ENCODE peak calls at places on chromosomes 5 and 9, in nine cellular contexts. P is Panc1, T is breast epithelium, S is dorsolateral prefrontal cortex, M is body of pancreas, H is foreskin fibroblast, E is tibial nerve, G is fibroblast of mammary gland, Z is adipocyte. J is an unnamed sample.
A peak's percentile ranks its signal among the peaks of the same experiment; 100 is the strongest.

GRCh38 chr9:123998970-123999621 is 12.5 kb upstream of the LHX2 start:
- DNase-seq in S (no peak), Z (no peak), H (no peak), E (no peak), P (no peak), T (no peak), M (no peak), G (no peak), J (no peak)

GRCh38 chr5:14871084-14871572 is 450 bp downstream of the ANKH start:
- DNase-seq in G (no peak), M (peak; percentile 38), Z (no peak), T (peak; percentile 38), E (no peak), H (no peak), P (no peak), S (peak; percentile 39), J (no peak)

GRCh38 chr9:13810510-13810909 is 503.4 kb downstream of the NFIB start:
- DNase-seq in P (no peak), T (peak; percentile 25), Z (peak; percentile 30), S (no peak), E (no peak), M (no peak), H (no peak), G (no peak), J (peak; percentile 78)

GRCh38 chr9:136367296-136368145 is 4.0 kb upstream of the DNLZ start:
- DNase-seq in H (no peak), S (no peak), P (no peak), Z (no peak), E (no peak), G (no peak), M (no peak), T (no peak), J (no peak)

GRCh38 chr5:139495644-139496435 is 13.3 kb upstream of the STING1 start:
- DNase-seq in T (no peak), Z (peak; percentile 24), P (no peak), G (peak; percentile 68), E (no peak), M (no peak), S (no peak), H (peak; percentile 69), J (no peak)

GRCh38 chr5:176152191-176152932 is 85.9 kb upstream of the SIMC1 start:
- DNase-seq in Z (no peak), P (no peak), G (no peak), M (no peak), H (no peak), T (no peak), E (no peak), S (no peak), J (peak; percentile 24)

GRCh38 chr9:110744753-110745522 is 76.3 kb downstream of the MUSK start:
- DNase-seq in G (peak; percentile 100), P (peak; percentile 92), S (no peak), Z (peak; percentile 95), M (no peak), E (peak; percentile 70), T (no peak), H (peak; percentile 99), J (peak; percentile 98)

GRCh38 chr5:43643327-43643726 is 40.3 kb downstream of the NNT start:
- DNase-seq in H (no peak), E (no peak), T (no peak), Z (peak; percentile 24), P (no peak), M (no peak), S (no peak), G (no peak), J (peak; percentile 31)

GRCh38 chr9:119697996-119698395 is 328.8 kb upstream of the BRINP1 start:
- DNase-seq in Z (no peak), P (no peak), H (no peak), M (no peak), E (no peak), S (no peak), G (no peak), T (no peak), J (no peak)

GRCh38 chr5:119451561-119451960 is 736 bp upstream of the HSD17B4 start:
- DNase-seq in S (no peak), H (no peak), G (no peak), Z (no peak), P (no peak), T (no peak), M (no peak), E (no peak), J (no peak)

GRCh38 chr5:179754024-179754423 is 21.4 kb downstream of the MAML1 start:
- DNase-seq in Z (no peak), H (no peak), G (no peak), T (no peak), E (no peak), M (no peak), P (no peak), S (no peak), J (no peak)

GRCh38 chr9:134355561-134356278 is 29.5 kb downstream of the RXRA start:
- DNase-seq in E (no peak), P (no peak), H (no peak), G (no peak), S (no peak), Z (no peak), T (no peak), M (peak; percentile 63), J (no peak)

GRCh38 chr5:16508730-16509531 is 43.3 kb upstream of the ZNF622 start:
- DNase-seq in H (no peak), E (peak; percentile 15), P (no peak), T (peak; percentile 66), Z (no peak), M (peak; percentile 87), G (peak; percentile 4), S (no peak), J (no peak)

GRCh38 chr5:177554474-177555111 is at the start of gene FAM193B:
- DNase-seq in P (peak; percentile 78), S (peak; percentile 93), G (peak; percentile 85), E (peak; percentile 84), M (peak; percentile 96), Z (peak; percentile 96), H (peak; percentile 89), T (peak; percentile 88), J (peak; percentile 91)

GRCh38 chr9:110089681-110090370 is 118.1 kb downstream of the C9orf152 start:
- DNase-seq in G (no peak), P (no peak), T (no peak), E (no peak), H (no peak), S (no peak), Z (no peak), M (no peak), J (no peak)

GRCh38 chr5:33369470-33370134 is 71.2 kb upstream of the TARS1 start:
- DNase-seq in H (no peak), E (no peak), M (no peak), T (no peak), G (peak; percentile 48), Z (peak; percentile 16), S (no peak), P (no peak), J (peak; percentile 64)

DNA sequence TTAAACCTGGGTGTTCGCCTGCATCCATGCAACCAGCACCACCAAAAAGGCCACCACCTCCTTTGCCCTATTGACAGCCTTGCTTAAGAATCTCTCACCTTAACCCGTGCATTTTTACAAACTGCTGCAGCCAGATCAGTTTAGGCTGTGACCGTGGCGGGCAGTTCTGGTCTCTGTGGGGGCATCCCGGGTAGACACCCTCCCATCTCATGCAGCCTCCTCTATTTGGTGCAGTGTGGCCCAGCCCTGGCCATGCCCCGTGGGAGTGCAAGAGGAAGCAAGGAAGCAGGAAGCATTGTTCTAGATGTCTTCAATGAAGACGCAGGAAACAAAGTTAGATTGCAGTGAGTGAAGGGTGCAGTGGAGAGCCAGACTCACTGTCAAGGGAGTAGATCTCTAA is 108.8 kb upstream of the MVB12B start:
- DNase-seq in H (no peak), S (no peak), T (peak; percentile 2), G (no peak), Z (no peak), P (no peak), E (no peak), M (no peak), J (no peak)
- H3K4me3 ChIP-seq in H (no peak overlapping the region), S (no peak overlapping the region), T (no peak overlapping the region), G (no peak overlapping the region), Z (no peak overlapping the region), P (no peak overlapping the region), E (no peak overlapping the region), M (no peak overlapping the region), J (no peak overlapping the region)

GRCh38 chr5:3601929-3602712 is 6.5 kb downstream of the IRX1 start:
- DNase-seq in M (no peak), P (no peak), Z (no peak), G (peak; percentile 4), S (no peak), T (no peak), E (no peak), H (no peak), J (peak; percentile 11)
- H3K4me3 ChIP-seq in M (no peak overlapping the region), P (no peak overlapping the region), Z (no peak overlapping the region), G (no peak overlapping the region), S (peak overlapping the region; percentile 37), T (no peak overlapping the region), E (peak overlapping the region; percentile 9), H (no peak overlapping the region), J (no peak overlapping the region)

DNA sequence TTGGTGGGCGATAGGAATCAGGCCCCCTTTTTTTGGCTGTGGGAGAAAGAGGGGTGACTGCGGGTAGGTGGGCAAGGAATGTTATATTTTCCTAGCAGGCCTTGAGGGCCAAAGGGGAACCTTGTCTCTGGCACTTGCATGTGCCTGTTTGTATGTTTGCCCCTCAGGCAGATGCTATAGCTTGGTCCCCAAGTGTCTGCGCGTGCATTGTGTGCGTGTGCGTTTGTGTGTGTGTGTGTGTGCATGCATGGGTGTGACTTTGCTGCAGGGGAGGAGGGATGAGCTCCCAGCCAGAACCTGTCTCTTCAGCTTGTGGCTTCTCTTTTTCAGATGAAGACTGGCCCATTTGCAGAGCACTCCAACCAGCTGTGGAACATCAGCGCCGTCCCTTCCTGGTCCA is 30.9 kb downstream of the PTPA start:
- DNase-seq in H (no peak), M (no peak), Z (no peak), G (no peak), S (no peak), P (no peak), E (no peak), T (no peak), J (no peak)
- H3K4me3 ChIP-seq in H (no peak overlapping the region), M (no peak overlapping the region), Z (no peak overlapping the region), G (peak overlapping the region; percentile 17), S (peak overlapping the region; percentile 60), P (no peak overlapping the region), E (no peak overlapping the region), T (no peak overlapping the region), J (peak overlapping the region; percentile 25)

GRCh38 chr9:26262431-26262830 is 584.2 kb upstream of the TUSC1 start:
- DNase-seq in Z (no peak), G (peak; percentile 46), T (no peak), M (no peak), S (no peak), H (peak; percentile 45), P (no peak), E (no peak), J (no peak)

GRCh38 chr9:26263451-26263850 is 585.2 kb upstream of the TUSC1 start:
- DNase-seq in E (no peak), H (no peak), Z (no peak), T (no peak), S (no peak), G (no peak), P (no peak), M (no peak), J (no peak)

GRCh38 chr9:26261503-26262330 is 583.5 kb upstream of the TUSC1 start:
- DNase-seq in T (no peak), Z (peak; percentile 70), E (no peak), P (no peak), S (no peak), H (peak; percentile 65), G (peak; percentile 75), M (no peak), J (peak; percentile 77)

GRCh38 chr9:26264709-26265601 is 586.7 kb upstream of the TUSC1 start:
- DNase-seq in S (no peak), Z (peak; percentile 52), P (no peak), G (peak; percentile 92), H (peak; percentile 94), E (no peak), T (no peak), M (no peak), J (peak; percentile 87)

GRCh38 chr9:26260238-26260637 is 582.0 kb upstream of the TUSC1 start:
- DNase-seq in P (no peak), Z (peak; percentile 56), G (no peak), S (no peak), E (no peak), M (no peak), H (peak; percentile 47), T (no peak), J (peak; percentile 32)
- H3K4me3 ChIP-seq in P (no peak overlapping the region), Z (peak overlapping the region; percentile 14), G (no peak overlapping the region), S (no peak overlapping the region), E (no peak overlapping the region), M (no peak overlapping the region), H (no peak overlapping the region), T (no peak overlapping the region), J (no peak overlapping the region)

J was measured in astrocyte of the spinal cord.